ENCODE peak calls at places on chromosomes 7 and 10, in eight cellular contexts. A, R, L, X, C, O, H and D are unnamed samples. For H3K36me3, the result is how much of the 10 kb centered on the place peaks cover.

GRCh38 chr7:122070062-122070461 is 74.0 kb downstream of the AASS start:
- DNase-seq in C (no peak), X (no peak), R (no peak), A (no peak), O (no peak), L (no peak), H (no peak), D (no peak)

GRCh38 chr7:5424689-5425506 is 1.3 kb upstream of the TNRC18 start:
- DNase-seq in L (peak), R (peak), X (peak), C (peak), A (peak), O (peak), H (no peak), D (no peak)

GRCh38 chr10:76336213-76336963 is 905.0 kb downstream of the LRMDA start:
- DNase-seq in C (peak), R (peak), O (no peak), L (no peak), A (peak), X (no peak), H (no peak), D (no peak)

GRCh38 chr7:49513939-49514338 is 259.5 kb upstream of the VWC2 start:
- DNase-seq in L (no peak), C (no peak), H (no peak), O (no peak), R (no peak), X (no peak), A (no peak), D (no peak)

GRCh38 chr10:94210465-94211186 is 152.1 kb downstream of the NOC3L start:
- DNase-seq in R (no peak), L (no peak), X (no peak), H (no peak), O (no peak), C (peak), A (peak), D (no peak)

GRCh38 chr7:30487371-30487770 is 8.8 kb upstream of the NOD1 start:
- DNase-seq in R (no peak), L (no peak), O (no peak), H (no peak), C (no peak), A (no peak), X (no peak), D (no peak)

GRCh38 chr10:58531084-58531695 is 18.5 kb downstream of the BICC1 start:
- DNase-seq in C (peak), R (peak), A (peak), X (peak), O (peak), L (peak), H (no peak), D (no peak)

GRCh38 chr7:159112136-159113011 is 32.3 kb downstream of the VIPR2 start:
- DNase-seq in A (peak), X (no peak), O (no peak), C (no peak), R (peak), H (no peak), L (no peak), D (peak)

GRCh38 chr7:75660566-75661215 is 78.0 kb downstream of the HIP1 start:
- DNase-seq in O (no peak), H (no peak), A (no peak), X (no peak), C (no peak), R (no peak), L (no peak), D (no peak)

DNA sequence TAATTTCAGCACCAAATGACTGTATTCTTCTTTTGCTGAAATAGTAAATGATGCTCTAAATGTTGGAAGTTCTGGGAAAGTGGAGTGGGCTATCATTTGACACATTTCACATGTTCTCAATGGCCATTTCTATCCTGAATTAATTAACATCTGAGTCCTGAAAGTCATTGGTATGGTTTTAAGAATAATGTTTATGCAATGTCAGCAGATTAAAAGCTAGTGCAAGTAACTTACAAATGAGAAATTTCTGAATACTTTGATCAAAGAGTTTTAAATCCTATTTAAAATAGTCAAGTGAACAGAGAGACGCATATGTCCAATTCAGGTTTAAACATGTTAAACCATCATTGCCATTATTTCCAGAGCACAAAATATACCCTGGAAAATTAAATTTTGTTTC is 508.1 kb downstream of the PHTF2 start:
- DNase-seq in L (no peak), H (no peak), X (no peak), O (no peak), A (no peak), R (no peak), C (no peak), D (no peak)
- TF ChIP-seq POLR2A in L (no peak), H (no peak), X (no peak), O (no peak), A (no peak), R (no peak), C (no peak), D (no peak)

DNA sequence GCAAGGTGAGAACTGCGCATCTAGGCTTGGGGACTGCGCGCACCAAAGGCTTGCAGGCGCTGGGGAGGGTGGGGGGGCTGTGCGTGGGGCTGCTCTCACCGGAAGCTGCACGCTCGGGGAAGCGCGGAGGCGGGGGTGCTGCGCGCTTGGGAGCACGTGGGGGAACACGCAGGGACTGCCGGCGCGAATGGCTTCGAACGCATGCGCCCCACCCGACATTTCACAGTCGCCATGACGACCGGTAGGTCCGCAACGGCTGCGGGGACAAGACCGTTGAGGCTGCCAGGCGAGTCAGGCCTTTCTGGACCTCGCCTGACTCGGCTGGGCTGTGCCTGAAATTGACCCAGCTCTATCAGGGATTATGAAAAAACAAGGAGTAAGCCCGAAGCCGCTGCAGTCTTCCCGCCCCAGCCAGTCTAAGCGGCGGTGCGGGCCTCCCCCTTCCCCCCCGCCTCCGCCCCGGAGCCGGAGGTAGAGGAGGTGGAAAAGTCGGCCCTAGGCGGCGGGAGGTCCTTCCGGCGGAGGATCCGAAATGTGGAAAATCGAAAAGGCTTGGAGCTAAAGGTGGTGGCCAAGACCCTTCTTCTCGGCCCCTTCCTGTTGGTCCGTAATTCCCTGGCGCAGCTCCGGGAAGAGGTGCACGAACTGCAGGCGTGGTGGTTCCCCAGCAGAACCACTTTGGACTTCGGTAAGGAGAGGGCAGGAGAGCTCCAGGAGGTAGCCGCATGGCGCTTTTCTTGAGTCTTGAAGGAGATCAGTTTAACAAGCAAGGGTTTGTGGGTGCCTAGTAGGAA is 34.9 kb upstream of the STEAP1 start:
- DNase-seq in X (no peak), C (peak), L (peak), O (peak), A (peak), H (no peak), R (peak), D (peak)
- H3K36me3 ChIP-seq in X (under half), C (under half), L (under half), O (under half), A (under half), H (under half), R (under half), D (under half)

GRCh38 chr10:32143302-32143847 is 87.2 kb upstream of the KIF5B start:
- DNase-seq in O (no peak), A (no peak), X (no peak), H (no peak), L (no peak), R (no peak), C (no peak), D (no peak)
- H3K27ac ChIP-seq in O (no peak), A (no peak), X (no peak), H (peak), L (no peak), R (no peak), C (no peak), D (no peak)

GRCh38 chr10:3465406-3465891 is 292.9 kb upstream of the PITRM1 start:
- DNase-seq in A (no peak), R (no peak), X (no peak), C (no peak), L (peak), H (no peak), O (no peak), D (no peak)
- TF ChIP-seq POLR2A in A (no peak), R (no peak), X (no peak), C (no peak), L (no peak), H (no peak), O (no peak), D (no peak)

DNA sequence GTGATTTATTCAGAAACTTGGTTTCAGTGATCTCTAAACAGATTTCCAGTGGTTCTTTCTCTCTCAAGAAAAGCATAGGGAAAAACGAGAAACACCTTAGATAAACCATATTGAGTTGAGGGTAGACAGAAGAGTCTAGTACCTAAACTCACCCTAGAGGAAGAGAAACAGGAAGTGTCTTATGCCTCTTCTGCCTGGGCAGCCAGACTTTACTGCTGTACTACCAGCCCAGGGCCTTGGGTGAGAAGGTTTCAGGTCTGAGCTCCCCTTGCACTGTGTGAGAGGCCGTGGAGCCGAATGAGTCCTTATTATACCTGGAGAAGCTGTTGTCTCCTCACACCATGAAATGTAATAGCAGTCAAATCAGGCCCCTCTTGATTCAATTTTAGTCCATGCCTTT is 18.2 kb downstream of the HIF1AN start:
- DNase-seq in A (no peak), O (no peak), X (no peak), H (no peak), C (no peak), L (no peak), R (no peak), D (no peak)
- H3K36me3 ChIP-seq in A (under half), O (under half), X (half or more), H (under half), C (under half), L (under half), R (under half), D (under half)

DNA sequence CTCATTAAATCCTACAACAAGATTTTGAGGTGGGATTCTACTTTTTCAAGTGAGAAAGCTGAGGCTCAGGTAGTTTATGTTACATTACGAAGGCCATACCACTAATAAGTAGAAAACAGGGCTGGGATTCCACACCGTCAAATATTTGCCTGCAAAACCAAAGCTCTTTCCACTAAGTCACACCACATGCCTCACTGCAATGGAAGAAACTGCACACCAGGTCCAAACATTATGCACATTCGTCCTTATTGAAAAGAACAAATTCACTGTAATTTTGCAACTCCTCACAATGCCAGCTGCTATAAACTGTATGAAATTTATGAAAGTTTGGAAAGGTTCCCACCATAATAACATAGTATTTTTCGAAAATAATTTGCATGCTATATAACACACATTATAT is 66.5 kb downstream of the DGKB start:
- DNase-seq in C (no peak), R (no peak), A (no peak), L (no peak), X (no peak), H (no peak), O (no peak), D (no peak)
- H3K27ac ChIP-seq in C (no peak), R (no peak), A (no peak), L (no peak), X (no peak), H (no peak), O (no peak), D (no peak)

DNA sequence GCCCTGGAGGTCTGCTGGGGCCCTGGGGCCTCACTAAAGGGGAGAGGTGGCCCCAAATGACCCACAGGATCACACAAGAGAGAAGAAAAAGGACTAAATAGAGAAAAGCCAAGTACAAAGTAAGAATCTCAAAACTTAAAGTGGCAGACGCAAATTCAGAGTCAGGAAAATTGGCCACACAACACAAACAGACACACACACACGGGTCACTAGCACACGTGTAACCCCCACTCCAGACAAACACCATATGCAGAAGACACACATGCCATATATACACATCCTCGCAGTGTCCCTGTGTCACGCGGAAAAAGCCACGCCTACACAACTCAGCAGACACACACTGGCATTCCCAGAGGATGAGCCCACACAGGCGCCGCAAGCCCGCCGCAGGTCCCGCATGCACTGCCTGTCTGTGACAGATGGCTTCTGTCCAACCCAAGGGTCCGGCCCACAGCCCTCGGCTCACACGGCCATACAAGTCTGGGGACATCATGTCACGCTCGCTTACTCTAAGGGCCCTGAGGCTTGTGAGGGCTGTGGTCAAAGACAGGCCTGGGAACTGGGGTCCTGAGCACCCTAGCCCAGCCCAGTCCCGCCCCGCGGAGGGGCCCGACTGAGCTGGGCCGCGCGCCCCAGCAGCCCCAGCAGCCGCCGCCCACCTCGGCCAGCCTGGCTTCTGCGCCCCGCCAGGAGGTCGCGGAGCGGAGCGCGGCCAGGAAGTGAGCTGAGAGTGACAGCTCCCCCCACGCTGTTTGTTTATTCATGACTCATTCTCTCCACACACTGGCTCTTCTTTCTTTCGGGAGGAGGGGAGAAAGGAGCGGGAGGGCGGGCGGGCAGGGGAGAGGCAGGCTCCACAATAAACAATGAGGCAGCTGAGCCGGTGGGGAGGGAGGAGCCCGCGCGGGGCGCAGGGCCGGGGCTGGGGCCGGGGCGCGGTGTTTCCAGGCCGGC is 95.5 kb upstream of the ZMIZ1 start:
- DNase-seq in L (peak), R (peak), C (peak), X (peak), H (no peak), O (peak), A (peak), D (peak)
- TF ChIP-seq POLR2A in L (peak), R (peak), C (peak), X (no peak), H (no peak), O (peak), A (no peak), D (no peak)

DNA sequence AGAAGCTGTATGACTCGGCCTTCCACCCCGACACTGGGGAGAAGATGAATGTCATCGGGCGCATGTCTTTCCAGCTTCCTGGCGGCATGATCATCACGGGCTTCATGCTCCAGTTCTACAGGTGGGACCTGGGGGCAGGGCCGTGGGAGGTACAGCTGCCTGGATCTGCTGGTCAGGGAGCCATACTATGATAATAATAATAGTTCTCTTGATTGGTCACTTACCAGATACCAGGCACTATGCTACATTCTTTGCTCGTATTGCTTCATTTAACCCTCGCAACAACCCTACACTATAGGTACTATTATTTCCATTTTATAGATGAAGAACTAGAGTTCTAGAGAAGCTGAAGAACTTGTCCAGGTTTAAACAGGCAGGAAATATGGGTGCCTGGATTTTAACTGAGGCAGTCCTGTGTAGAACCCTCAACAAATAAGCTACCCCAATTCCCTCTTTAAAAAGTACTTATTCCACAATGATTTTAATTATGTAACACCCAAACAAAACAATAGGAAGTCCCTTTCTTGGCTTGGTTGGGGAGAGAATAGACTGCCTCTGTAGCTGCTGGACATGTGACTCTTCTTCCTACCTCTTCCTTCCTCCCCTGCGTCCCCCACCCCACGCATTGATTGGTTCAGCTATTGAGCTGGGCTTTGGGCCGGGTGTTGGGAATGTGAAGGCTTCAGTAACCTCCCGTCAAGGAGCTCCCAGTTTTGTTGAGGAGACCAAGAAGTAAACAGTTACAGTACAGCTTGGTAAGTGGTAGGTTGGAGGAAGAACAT is 12.8 kb downstream of the SFXN2 start:
- DNase-seq in O (no peak), H (no peak), A (no peak), L (no peak), C (no peak), R (no peak), X (no peak), D (no peak)
- H3K36me3 ChIP-seq in O (under half), H (under half), A (under half), L (under half), C (under half), R (under half), X (under half), D (under half)